ENCODE peak calls at places on chromosomes 6 and 20, in eight cellular contexts. One of them, this sample, is unnamed.

GRCh38 chr20:51059862-51060261 is 37.0 kb upstream of the KCNG1 start:
- DNase-seq in neuronal stem cell: no peak
- DNase-seq in endodermal cell: no peak
- DNase-seq in H1: no peak
- DNase-seq in NT2/D1: no peak
- DNase-seq in colonic mucosa: no peak
- DNase-seq in fibroblast of lung: peak
- DNase-seq in mesenchymal stem cell: peak
- DNase-seq in this sample: peak

GRCh38 chr6:169263836-169264608 is 10.4 kb upstream of the THBS2 start:
- DNase-seq in neuronal stem cell: no peak
- DNase-seq in endodermal cell: no peak
- DNase-seq in H1: no peak
- DNase-seq in NT2/D1: no peak
- DNase-seq in colonic mucosa: no peak
- DNase-seq in fibroblast of lung: peak
- DNase-seq in mesenchymal stem cell: no peak
- DNase-seq in this sample: peak

GRCh38 chr20:42406826-42407225 is 782.9 kb downstream of the PTPRT start:
- DNase-seq in neuronal stem cell: no peak
- DNase-seq in endodermal cell: no peak
- DNase-seq in H1: no peak
- DNase-seq in NT2/D1: no peak
- DNase-seq in colonic mucosa: no peak
- DNase-seq in fibroblast of lung: no peak
- DNase-seq in mesenchymal stem cell: no peak
- DNase-seq in this sample: no peak

GRCh38 chr6:122894791-122895190 is 101.2 kb upstream of the CLVS2 start:
- DNase-seq in neuronal stem cell: no peak
- DNase-seq in endodermal cell: no peak
- DNase-seq in H1: no peak
- DNase-seq in NT2/D1: no peak
- DNase-seq in colonic mucosa: no peak
- DNase-seq in fibroblast of lung: no peak
- DNase-seq in mesenchymal stem cell: no peak
- DNase-seq in this sample: no peak

GRCh38 chr6:82270791-82271392 is 23.3 kb upstream of the IBTK start:
- DNase-seq in neuronal stem cell: peak
- DNase-seq in endodermal cell: no peak
- DNase-seq in H1: no peak
- DNase-seq in NT2/D1: no peak
- DNase-seq in colonic mucosa: no peak
- DNase-seq in fibroblast of lung: peak
- DNase-seq in mesenchymal stem cell: peak
- DNase-seq in this sample: peak

GRCh38 chr6:137371634-137372016 is 122.6 kb downstream of the OLIG3 start:
- DNase-seq in neuronal stem cell: no peak
- DNase-seq in endodermal cell: no peak
- DNase-seq in H1: no peak
- DNase-seq in NT2/D1: no peak
- DNase-seq in colonic mucosa: no peak
- DNase-seq in fibroblast of lung: no peak
- DNase-seq in mesenchymal stem cell: no peak
- DNase-seq in this sample: no peak

GRCh38 chr20:63740501-63741353 is 1.2 kb downstream of the SLC2A4RG start:
- DNase-seq in neuronal stem cell: peak
- DNase-seq in endodermal cell: peak
- DNase-seq in H1: no peak
- DNase-seq in NT2/D1: no peak
- DNase-seq in colonic mucosa: peak
- DNase-seq in fibroblast of lung: peak
- DNase-seq in mesenchymal stem cell: peak
- DNase-seq in this sample: peak

GRCh38 chr20:63208346-63208924 is 7.5 kb downstream of the YTHDF1 start:
- DNase-seq in neuronal stem cell: no peak
- DNase-seq in endodermal cell: no peak
- DNase-seq in H1: no peak
- DNase-seq in NT2/D1: no peak
- DNase-seq in colonic mucosa: no peak
- DNase-seq in fibroblast of lung: no peak
- DNase-seq in mesenchymal stem cell: no peak
- DNase-seq in this sample: no peak

GRCh38 chr20:63736893-63737689 is 627 bp downstream of the LIME1 start:
- DNase-seq in neuronal stem cell: no peak
- DNase-seq in endodermal cell: peak
- DNase-seq in H1: no peak
- DNase-seq in NT2/D1: no peak
- DNase-seq in colonic mucosa: peak
- DNase-seq in fibroblast of lung: no peak
- DNase-seq in mesenchymal stem cell: no peak
- DNase-seq in this sample: no peak

GRCh38 chr6:170231496-170232185 is 59.2 kb downstream of the DLL1 start:
- DNase-seq in neuronal stem cell: no peak
- DNase-seq in endodermal cell: no peak
- DNase-seq in H1: no peak
- DNase-seq in NT2/D1: no peak
- DNase-seq in colonic mucosa: no peak
- DNase-seq in fibroblast of lung: no peak
- DNase-seq in mesenchymal stem cell: no peak
- DNase-seq in this sample: no peak

GRCh38 chr6:114172861-114173260 is 170.0 kb downstream of the HS3ST5 start:
- DNase-seq in neuronal stem cell: no peak
- DNase-seq in endodermal cell: no peak
- DNase-seq in H1: no peak
- DNase-seq in NT2/D1: no peak
- DNase-seq in colonic mucosa: no peak
- DNase-seq in fibroblast of lung: no peak
- DNase-seq in mesenchymal stem cell: no peak
- DNase-seq in this sample: no peak

GRCh38 chr6:148747145-148747492 is 289 bp downstream of the UST start:
- DNase-seq in neuronal stem cell: peak
- DNase-seq in endodermal cell: no peak
- DNase-seq in H1: no peak
- DNase-seq in NT2/D1: no peak
- DNase-seq in colonic mucosa: peak
- DNase-seq in fibroblast of lung: peak
- DNase-seq in mesenchymal stem cell: peak
- DNase-seq in this sample: peak

GRCh38 chr6:43172127-43173007 is 1.3 kb downstream of the SRF start:
- DNase-seq in neuronal stem cell: peak
- DNase-seq in endodermal cell: peak
- DNase-seq in H1: no peak
- DNase-seq in NT2/D1: no peak
- DNase-seq in colonic mucosa: peak
- DNase-seq in fibroblast of lung: peak
- DNase-seq in mesenchymal stem cell: peak
- DNase-seq in this sample: peak

GRCh38 chr6:144619983-144620382 is 334.8 kb downstream of the UTRN start:
- DNase-seq in neuronal stem cell: no peak
- DNase-seq in endodermal cell: no peak
- DNase-seq in H1: no peak
- DNase-seq in NT2/D1: no peak
- DNase-seq in colonic mucosa: no peak
- DNase-seq in fibroblast of lung: peak
- DNase-seq in mesenchymal stem cell: peak
- DNase-seq in this sample: no peak

GRCh38 chr20:58777657-58778056 is 73.0 kb downstream of the GNAS-AS1 start:
- DNase-seq in neuronal stem cell: no peak
- DNase-seq in endodermal cell: no peak
- DNase-seq in H1: no peak
- DNase-seq in NT2/D1: no peak
- DNase-seq in colonic mucosa: no peak
- DNase-seq in fibroblast of lung: no peak
- DNase-seq in mesenchymal stem cell: no peak
- DNase-seq in this sample: no peak

GRCh38 chr20:45963059-45964011 is 8.7 kb downstream of the ZNF335 start:
- DNase-seq in neuronal stem cell: no peak
- DNase-seq in endodermal cell: peak
- DNase-seq in H1: no peak
- DNase-seq in NT2/D1: no peak
- DNase-seq in colonic mucosa: no peak
- DNase-seq in fibroblast of lung: peak
- DNase-seq in mesenchymal stem cell: peak
- DNase-seq in this sample: peak

GRCh38 chr6:151682922-151683321 is 124.6 kb upstream of the ESR1 start:
- DNase-seq in neuronal stem cell: no peak
- DNase-seq in endodermal cell: no peak
- DNase-seq in H1: no peak
- DNase-seq in NT2/D1: no peak
- DNase-seq in colonic mucosa: no peak
- DNase-seq in fibroblast of lung: no peak
- DNase-seq in mesenchymal stem cell: no peak
- DNase-seq in this sample: no peak

GRCh38 chr6:112909781-112910180 is 562.7 kb downstream of the RFPL4B start:
- DNase-seq in neuronal stem cell: no peak
- DNase-seq in endodermal cell: no peak
- DNase-seq in H1: no peak
- DNase-seq in NT2/D1: no peak
- DNase-seq in colonic mucosa: no peak
- DNase-seq in fibroblast of lung: no peak
- DNase-seq in mesenchymal stem cell: no peak
- DNase-seq in this sample: peak

GRCh38 chr6:30231067-30231466 is 17.9 kb upstream of the TRIM26 start:
- DNase-seq in neuronal stem cell: no peak
- DNase-seq in endodermal cell: no peak
- DNase-seq in H1: no peak
- DNase-seq in NT2/D1: no peak
- DNase-seq in colonic mucosa: no peak
- DNase-seq in fibroblast of lung: no peak
- DNase-seq in mesenchymal stem cell: no peak
- DNase-seq in this sample: no peak

GRCh38 chr6:108763931-108764579 is 84.2 kb upstream of the ARMC2 start:
- DNase-seq in neuronal stem cell: no peak
- DNase-seq in endodermal cell: no peak
- DNase-seq in H1: no peak
- DNase-seq in NT2/D1: no peak
- DNase-seq in colonic mucosa: no peak
- DNase-seq in fibroblast of lung: no peak
- DNase-seq in mesenchymal stem cell: no peak
- DNase-seq in this sample: no peak

GRCh38 chr6:28587746-28588075 is 62.0 kb downstream of the GPX5 start:
- DNase-seq in neuronal stem cell: no peak
- DNase-seq in endodermal cell: no peak
- DNase-seq in H1: no peak
- DNase-seq in NT2/D1: no peak
- DNase-seq in colonic mucosa: no peak
- DNase-seq in fibroblast of lung: no peak
- DNase-seq in mesenchymal stem cell: peak
- DNase-seq in this sample: peak
- H3K9ac ChIP-seq in neuronal stem cell: no peak
- H3K9ac ChIP-seq in endodermal cell: peak
- H3K9ac ChIP-seq in H1: peak
- H3K9ac ChIP-seq in NT2/D1: peak
- H3K9ac ChIP-seq in colonic mucosa: no peak
- H3K9ac ChIP-seq in fibroblast of lung: no peak
- H3K9ac ChIP-seq in mesenchymal stem cell: peak
- H3K9ac ChIP-seq in this sample: peak

DNA sequence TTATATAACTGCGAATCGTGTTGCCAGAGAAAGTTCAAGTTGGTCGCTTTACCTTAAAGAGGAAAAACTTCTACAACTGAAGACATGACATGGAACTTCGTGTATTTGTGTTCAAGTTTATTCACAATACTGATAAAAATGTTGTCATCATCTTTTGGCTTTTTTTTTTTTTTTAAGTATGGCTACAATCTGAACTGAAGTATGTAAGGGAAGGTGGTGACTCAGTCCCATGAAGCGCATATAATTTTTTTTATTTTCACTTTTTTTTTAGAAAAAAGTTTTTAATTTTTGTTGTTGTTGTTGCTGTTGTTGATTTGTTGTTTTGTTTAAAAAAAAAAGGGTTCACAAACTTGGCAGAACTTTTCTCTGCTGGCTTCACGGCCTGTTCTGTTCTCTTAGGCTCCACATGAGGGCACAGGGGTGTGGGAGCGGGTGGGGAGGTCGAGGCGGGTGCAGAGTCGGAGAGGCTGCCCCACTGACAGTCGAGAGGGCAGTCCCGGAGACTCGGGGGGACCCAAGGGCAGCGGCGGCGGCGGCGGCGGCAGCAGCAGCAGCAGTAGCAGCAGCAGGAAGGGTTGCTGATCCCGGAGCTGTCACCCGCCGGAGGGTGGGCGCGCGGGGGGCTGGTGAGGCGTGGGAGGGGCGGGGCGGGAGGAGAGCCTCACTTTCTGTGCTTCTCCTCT is 17.0 kb downstream of the TFAP2A start:
- DNase-seq in neuronal stem cell: no peak
- DNase-seq in endodermal cell: peak
- DNase-seq in H1: no peak
- DNase-seq in NT2/D1: no peak
- DNase-seq in colonic mucosa: no peak
- DNase-seq in fibroblast of lung: no peak
- DNase-seq in mesenchymal stem cell: no peak
- DNase-seq in this sample: no peak
- H3K9ac ChIP-seq in neuronal stem cell: no peak
- H3K9ac ChIP-seq in endodermal cell: no peak
- H3K9ac ChIP-seq in H1: no peak
- H3K9ac ChIP-seq in NT2/D1: no peak
- H3K9ac ChIP-seq in colonic mucosa: no peak
- H3K9ac ChIP-seq in fibroblast of lung: no peak
- H3K9ac ChIP-seq in mesenchymal stem cell: no peak
- H3K9ac ChIP-seq in this sample: no peak

DNA sequence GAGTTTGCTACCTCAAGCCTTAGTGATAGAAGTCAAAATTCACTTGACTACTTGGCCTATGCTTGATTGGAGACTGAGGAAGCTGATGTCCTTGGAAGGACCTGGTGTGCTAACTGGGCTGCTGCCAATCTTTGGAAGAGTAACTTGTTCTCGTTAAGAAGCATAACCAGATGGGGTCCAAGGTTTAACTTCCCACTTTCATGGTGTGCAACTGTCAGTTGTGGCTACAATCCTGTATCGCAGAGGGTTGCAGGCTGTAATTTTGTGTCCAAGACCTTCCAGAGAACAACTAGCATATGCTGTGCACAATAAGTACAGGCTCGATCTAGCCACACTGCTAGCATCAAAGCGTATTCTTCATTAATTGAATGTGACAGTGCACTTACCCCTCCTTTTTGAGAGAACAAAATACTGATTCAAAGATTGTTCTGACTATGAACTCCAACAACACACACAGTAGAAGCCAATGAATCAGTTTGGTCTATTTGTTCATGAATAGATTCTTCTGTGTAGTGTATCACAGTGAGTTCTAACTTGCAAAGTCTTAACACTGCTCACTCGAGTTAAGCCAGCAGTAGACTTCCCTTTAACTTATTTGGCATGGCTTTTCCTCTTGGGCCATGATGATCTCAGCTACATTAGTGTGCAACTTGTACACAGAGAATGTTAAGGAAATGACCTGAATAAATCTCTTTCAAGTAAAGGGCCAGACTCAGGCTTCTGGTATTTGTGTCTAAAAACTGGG is 15.8 kb upstream of the PLCB1 start:
- DNase-seq in neuronal stem cell: no peak
- DNase-seq in endodermal cell: no peak
- DNase-seq in H1: no peak
- DNase-seq in NT2/D1: no peak
- DNase-seq in colonic mucosa: no peak
- DNase-seq in fibroblast of lung: peak
- DNase-seq in mesenchymal stem cell: peak
- DNase-seq in this sample: peak
- H3K9ac ChIP-seq in neuronal stem cell: no peak
- H3K9ac ChIP-seq in endodermal cell: no peak
- H3K9ac ChIP-seq in H1: no peak
- H3K9ac ChIP-seq in NT2/D1: no peak
- H3K9ac ChIP-seq in colonic mucosa: no peak
- H3K9ac ChIP-seq in fibroblast of lung: no peak
- H3K9ac ChIP-seq in mesenchymal stem cell: peak
- H3K9ac ChIP-seq in this sample: no peak

GRCh38 chr20:17952692-17953684 is 15.6 kb downstream of the SNX5 start:
- DNase-seq in neuronal stem cell: no peak
- DNase-seq in endodermal cell: no peak
- DNase-seq in H1: no peak
- DNase-seq in NT2/D1: no peak
- DNase-seq in colonic mucosa: no peak
- DNase-seq in fibroblast of lung: no peak
- DNase-seq in mesenchymal stem cell: no peak
- DNase-seq in this sample: no peak
- H3K9ac ChIP-seq in neuronal stem cell: no peak
- H3K9ac ChIP-seq in endodermal cell: no peak
- H3K9ac ChIP-seq in H1: no peak
- H3K9ac ChIP-seq in NT2/D1: no peak
- H3K9ac ChIP-seq in colonic mucosa: no peak
- H3K9ac ChIP-seq in fibroblast of lung: no peak
- H3K9ac ChIP-seq in mesenchymal stem cell: no peak
- H3K9ac ChIP-seq in this sample: no peak

This sample was measured in GM23248.